ENCODE peak calls at places on chromosomes 5 and 9, in nine cellular contexts. F is activated T-cell treated with anti-CD3 and anti-CD28 coated beads for 1 hour, E is mucosa of gallbladder, Y is T-helper 17 cell, Z is Ammon's horn, S is fibroblast of lung, T is hepatic stellate cell, Q is NCI-H1417, O is NCI-H446. C is an unnamed sample.

GRCh38 chr9:70540016-70540415 is 125.6 kb upstream of the KLF9 start:
- DNase-seq in F (no peak), E (no peak), Y (no peak), Z (no peak), S (peak; percentile 9), T (no peak), Q (no peak), O (no peak), C (no peak)

GRCh38 chr5:539469-540214 is 15.4 kb upstream of the SLC9A3 start:
- DNase-seq in F (no peak), E (peak; percentile 87), Y (no peak), Z (no peak), S (no peak), T (no peak), Q (no peak), O (no peak), C (no peak)

GRCh38 chr9:127311239-127311741 is 46.7 kb downstream of the GARNL3 start:
- DNase-seq in F (no peak), E (peak; percentile 80), Y (no peak), Z (no peak), S (peak; percentile 71), T (peak; percentile 19), Q (no peak), O (no peak), C (peak; percentile 91)

GRCh38 chr5:132774896-132775295 is 2.1 kb downstream of the SEPTIN8 start:
- DNase-seq in F (no peak), E (no peak), Y (no peak), Z (no peak), S (no peak), T (no peak), Q (no peak), O (no peak), C (no peak)

GRCh38 chr5:64763948-64764503 is 4.5 kb downstream of the SREK1IP1 start:
- DNase-seq in F (no peak), E (no peak), Y (no peak), Z (no peak), S (no peak), T (no peak), Q (no peak), O (no peak), C (no peak)

GRCh38 chr5:154196955-154197652 is 6.6 kb downstream of the GALNT10 start:
- DNase-seq in F (no peak), E (no peak), Y (no peak), Z (peak; percentile 74), S (peak; percentile 79), T (peak; percentile 43), Q (peak; percentile 15), O (peak; percentile 19), C (peak; percentile 66)

GRCh38 chr9:132651259-132651658 is 18.5 kb downstream of the DDX31 start:
- DNase-seq in F (no peak), E (no peak), Y (no peak), Z (no peak), S (peak; percentile 93), T (no peak), Q (no peak), O (no peak), C (peak; percentile 85)

GRCh38 chr9:129005336-129005997 is 22.7 kb downstream of the SH3GLB2 start:
- DNase-seq in F (no peak), E (no peak), Y (no peak), Z (no peak), S (no peak), T (no peak), Q (no peak), O (no peak), C (no peak)

GRCh38 chr9:68704804-68705635 is at the start of gene PIP5K1B:
- DNase-seq in F (no peak), E (peak; percentile 75), Y (no peak), Z (peak; percentile 52), S (peak; percentile 61), T (peak; percentile 24), Q (peak; percentile 50), O (no peak), C (peak; percentile 79)

GRCh38 chr5:38692346-38692745 is 135.9 kb upstream of the LIFR start:
- DNase-seq in F (no peak), E (no peak), Y (no peak), Z (no peak), S (peak; percentile 16), T (no peak), Q (no peak), O (no peak), C (peak; percentile 28)

GRCh38 chr9:88006511-88007290 is 32.4 kb upstream of the CDK20 start:
- DNase-seq in F (no peak), E (no peak), Y (no peak), Z (no peak), S (no peak), T (no peak), Q (no peak), O (no peak), C (no peak)

GRCh38 chr5:108989761-108990392 is 242.2 kb downstream of the FER start:
- DNase-seq in F (no peak), E (no peak), Y (no peak), Z (no peak), S (peak; percentile 4), T (peak; percentile 5), Q (no peak), O (no peak), C (no peak)

GRCh38 chr5:135232958-135233357 is 166.1 kb downstream of the MACROH2A1 start:
- DNase-seq in F (no peak), E (no peak), Y (no peak), Z (peak; percentile 60), S (no peak), T (no peak), Q (no peak), O (peak; percentile 26), C (peak; percentile 78)

GRCh38 chr9:105637787-105638395 is 24.4 kb upstream of the TAL2 start:
- DNase-seq in F (no peak), E (no peak), Y (no peak), Z (no peak), S (no peak), T (no peak), Q (no peak), O (no peak), C (no peak)

GRCh38 chr9:129258823-129259301 is 80.8 kb upstream of the IER5L start:
- DNase-seq in F (no peak), E (no peak), Y (no peak), Z (no peak), S (no peak), T (no peak), Q (no peak), O (no peak), C (no peak)

GRCh38 chr5:131617140-131617822 is 17.7 kb downstream of the RAPGEF6 start:
- DNase-seq in F (no peak), E (no peak), Y (no peak), Z (no peak), S (no peak), T (no peak), Q (no peak), O (no peak), C (no peak)

GRCh38 chr5:39231705-39232525 is 12.6 kb upstream of the FYB1 start:
- DNase-seq in F (no peak), E (no peak), Y (no peak), Z (peak; percentile 45), S (peak; percentile 35), T (no peak), Q (no peak), O (no peak), C (no peak)

GRCh38 chr5:111779260-111780254 is 22.6 kb upstream of the NREP start:
- DNase-seq in F (no peak), E (no peak), Y (no peak), Z (no peak), S (peak; percentile 68), T (no peak), Q (peak; percentile 76), O (no peak), C (peak; percentile 58)

GRCh38 chr9:35070823-35071813 is 1.3 kb downstream of the VCP start:
- DNase-seq in F (no peak), E (no peak), Y (no peak), Z (no peak), S (peak; percentile 52), T (peak; percentile 31), Q (no peak), O (no peak), C (peak; percentile 64)

GRCh38 chr9:110911659-110912473 is 126.4 kb downstream of the LPAR1 start:
- DNase-seq in F (no peak), E (no peak), Y (no peak), Z (no peak), S (peak; percentile 59), T (no peak), Q (no peak), O (no peak), C (no peak)

GRCh38 chr9:135992486-135993408 is 31.6 kb upstream of the UBAC1 start:
- DNase-seq in F (peak; percentile 32), E (peak; percentile 72), Y (no peak), Z (peak; percentile 48), S (peak; percentile 86), T (peak; percentile 79), Q (peak; percentile 49), O (no peak), C (peak; percentile 87)

GRCh38 chr5:156481741-156482140 is 154.8 kb downstream of the SGCD start:
- DNase-seq in F (no peak), E (peak; percentile 13), Y (no peak), Z (no peak), S (peak; percentile 51), T (no peak), Q (no peak), O (no peak), C (no peak)

GRCh38 chr9:32398207-32398606 is 13.8 kb downstream of the ACO1 start:
- DNase-seq in F (no peak), E (no peak), Y (no peak), Z (peak; percentile 73), S (peak; percentile 65), T (no peak), Q (no peak), O (no peak), C (no peak)

GRCh38 chr5:38473008-38473407 is 83.4 kb downstream of the LIFR start:
- DNase-seq in F (no peak), E (peak; percentile 23), Y (no peak), Z (no peak), S (no peak), T (no peak), Q (no peak), O (no peak), C (peak; percentile 23)

GRCh38 chr9:94586814-94587213 is 6.8 kb downstream of the FBP2 start:
- DNase-seq in F (no peak), E (no peak), Y (no peak), Z (no peak), S (peak; percentile 53), T (peak; percentile 34), Q (no peak), O (no peak), C (peak; percentile 11)

GRCh38 chr9:89986190-89986589 is 381.4 kb downstream of the GADD45G start:
- DNase-seq in F (no peak), E (no peak), Y (no peak), Z (no peak), S (no peak), T (no peak), Q (no peak), O (no peak), C (no peak)

GRCh38 chr9:131394464-131395026 is 659 bp downstream of the PRRC2B start:
- DNase-seq in F (no peak), E (no peak), Y (peak; percentile 38), Z (no peak), S (no peak), T (peak; percentile 52), Q (no peak), O (no peak), C (peak; percentile 66)

GRCh38 chr9:93968451-93969327 is 13.5 kb upstream of the BARX1 start:
- DNase-seq in F (no peak), E (no peak), Y (no peak), Z (no peak), S (peak; percentile 45), T (peak; percentile 13), Q (no peak), O (no peak), C (peak; percentile 52)

GRCh38 chr9:125119643-125120286 is 23.6 kb downstream of the SCAI start:
- DNase-seq in F (no peak), E (no peak), Y (no peak), Z (no peak), S (peak; percentile 25), T (no peak), Q (no peak), O (no peak), C (no peak)

C was measured in astrocyte of the hippocampus.